ENCODE peak calls at places on chromosomes 16 and 17, in five cellular contexts. One of them, this sample, is unnamed.

GRCh38 chr17:50766222-50767023 is 895 bp downstream of the ANKRD40CL start:
- DNase-seq in IMR-90: no peak
- DNase-seq in trophoblast cell: no peak
- DNase-seq in H1: no peak
- DNase-seq in mesenchymal stem cell: no peak
- DNase-seq in this sample: no peak

GRCh38 chr17:54903375-54903774 is 2.7 kb downstream of the TOM1L1 start:
- DNase-seq in IMR-90: no peak
- DNase-seq in trophoblast cell: no peak
- DNase-seq in H1: no peak
- DNase-seq in mesenchymal stem cell: no peak
- DNase-seq in this sample: no peak

GRCh38 chr16:25009822-25010221 is 5.3 kb downstream of the ARHGAP17 start:
- DNase-seq in IMR-90: peak
- DNase-seq in trophoblast cell: no peak
- DNase-seq in H1: no peak
- DNase-seq in mesenchymal stem cell: peak
- DNase-seq in this sample: no peak

GRCh38 chr16:7449306-7449705 is 116.7 kb downstream of the RBFOX1 start:
- DNase-seq in IMR-90: no peak
- DNase-seq in trophoblast cell: no peak
- DNase-seq in H1: no peak
- DNase-seq in mesenchymal stem cell: no peak
- DNase-seq in this sample: no peak

GRCh38 chr17:6868579-6868978 is 37.0 kb upstream of the TEKT1 start:
- DNase-seq in IMR-90: no peak
- DNase-seq in trophoblast cell: peak
- DNase-seq in H1: no peak
- DNase-seq in mesenchymal stem cell: no peak
- DNase-seq in this sample: no peak

GRCh38 chr17:7191571-7192270 is 12.6 kb upstream of the ASGR1 start:
- DNase-seq in IMR-90: peak
- DNase-seq in trophoblast cell: peak
- DNase-seq in H1: peak
- DNase-seq in mesenchymal stem cell: peak
- DNase-seq in this sample: peak

GRCh38 chr16:19555938-19556778 is 655 bp downstream of the VPS35L start:
- DNase-seq in IMR-90: peak
- DNase-seq in trophoblast cell: peak
- DNase-seq in H1: peak
- DNase-seq in mesenchymal stem cell: peak
- DNase-seq in this sample: peak

GRCh38 chr17:74396567-74396966 is 29.3 kb downstream of the GPR142 start:
- DNase-seq in IMR-90: no peak
- DNase-seq in trophoblast cell: no peak
- DNase-seq in H1: no peak
- DNase-seq in mesenchymal stem cell: no peak
- DNase-seq in this sample: no peak

GRCh38 chr16:80404847-80405246 is 135.9 kb upstream of the DYNLRB2 start:
- DNase-seq in IMR-90: no peak
- DNase-seq in trophoblast cell: peak
- DNase-seq in H1: no peak
- DNase-seq in mesenchymal stem cell: no peak
- DNase-seq in this sample: no peak

GRCh38 chr17:560379-560935 is 154.2 kb downstream of the VPS53 start:
- DNase-seq in IMR-90: peak
- DNase-seq in trophoblast cell: peak
- DNase-seq in H1: no peak
- DNase-seq in mesenchymal stem cell: peak
- DNase-seq in this sample: no peak

GRCh38 chr16:89174055-89174827 is 2.7 kb downstream of the CDH15 start:
- DNase-seq in IMR-90: no peak
- DNase-seq in trophoblast cell: no peak
- DNase-seq in H1: no peak
- DNase-seq in mesenchymal stem cell: no peak
- DNase-seq in this sample: no peak
- H3K14ac ChIP-seq in IMR-90: no peak
- H3K14ac ChIP-seq in trophoblast cell: no peak
- H3K14ac ChIP-seq in H1: no peak
- H3K14ac ChIP-seq in mesenchymal stem cell: no peak
- H3K14ac ChIP-seq in this sample: peak

GRCh38 chr16:57998484-57998883 is 2.0 kb downstream of the ZNF319 start:
- DNase-seq in IMR-90: no peak
- DNase-seq in trophoblast cell: peak
- DNase-seq in H1: no peak
- DNase-seq in mesenchymal stem cell: peak
- DNase-seq in this sample: no peak
- H3K4me3 ChIP-seq in IMR-90: no peak
- H3K4me3 ChIP-seq in trophoblast cell: no peak
- H3K4me3 ChIP-seq in H1: no peak
- H3K4me3 ChIP-seq in mesenchymal stem cell: no peak
- H3K4me3 ChIP-seq in this sample: no peak

DNA sequence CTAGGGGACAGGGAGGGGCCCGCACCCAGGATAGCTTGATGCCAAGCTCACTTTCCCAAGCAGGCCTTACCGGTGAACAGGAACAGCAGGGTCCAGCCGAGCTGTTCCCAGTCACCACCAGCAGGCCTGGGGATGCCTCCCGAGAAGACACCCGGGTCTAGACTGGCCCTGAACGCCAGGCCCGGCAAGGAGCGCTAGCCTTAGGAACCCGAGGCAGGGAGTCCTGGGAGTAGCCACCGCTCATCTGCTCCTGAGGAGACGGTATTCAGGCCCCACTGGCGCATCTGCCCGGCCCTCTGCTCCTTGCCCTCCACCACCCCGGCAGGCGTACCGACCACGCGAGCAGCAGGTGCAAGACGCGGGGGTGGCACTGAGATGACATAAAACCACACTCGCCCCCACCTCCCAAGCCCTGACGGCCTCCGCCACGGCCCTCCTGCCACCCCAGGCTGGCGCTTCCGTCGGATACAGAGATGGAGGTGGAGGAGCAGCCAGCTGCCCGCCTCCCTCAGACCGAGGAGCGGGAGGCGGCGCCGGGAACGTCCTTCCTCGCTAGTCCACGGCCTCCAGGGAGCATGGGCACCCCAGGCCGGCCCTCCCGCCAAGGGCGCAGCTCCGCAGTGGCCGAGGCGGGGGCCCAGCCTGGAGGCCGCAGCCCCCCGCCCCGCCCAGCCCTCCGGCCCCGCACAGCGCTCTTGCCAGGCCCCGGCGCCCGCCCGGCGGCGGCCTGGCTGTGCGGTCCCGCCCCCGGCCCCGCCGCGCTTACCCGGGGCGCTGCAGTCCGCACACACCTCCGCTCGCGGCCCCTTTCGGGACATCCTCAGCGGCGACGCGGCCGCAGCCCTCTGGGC is 662 bp downstream of the GIT1 start:
- DNase-seq in IMR-90: peak
- DNase-seq in trophoblast cell: peak
- DNase-seq in H1: no peak
- DNase-seq in mesenchymal stem cell: peak
- DNase-seq in this sample: no peak
- H3K4ac ChIP-seq in IMR-90: peak
- H3K4ac ChIP-seq in trophoblast cell: peak
- H3K4ac ChIP-seq in H1: no peak
- H3K4ac ChIP-seq in mesenchymal stem cell: no peak
- H3K4ac ChIP-seq in this sample: peak

GRCh38 chr16:17382949-17383348 is 87.8 kb downstream of the XYLT1 start:
- DNase-seq in IMR-90: no peak
- DNase-seq in trophoblast cell: no peak
- DNase-seq in H1: no peak
- DNase-seq in mesenchymal stem cell: no peak
- DNase-seq in this sample: no peak
- H3K14ac ChIP-seq in IMR-90: no peak
- H3K14ac ChIP-seq in trophoblast cell: no peak
- H3K14ac ChIP-seq in H1: no peak
- H3K14ac ChIP-seq in mesenchymal stem cell: no peak
- H3K14ac ChIP-seq in this sample: no peak

GRCh38 chr17:47875586-47875985 is 20.4 kb upstream of the SP2 start:
- DNase-seq in IMR-90: no peak
- DNase-seq in trophoblast cell: peak
- DNase-seq in H1: no peak
- DNase-seq in mesenchymal stem cell: no peak
- DNase-seq in this sample: no peak

GRCh38 chr17:47873200-47874090 is 22.5 kb upstream of the SP6 start:
- DNase-seq in IMR-90: no peak
- DNase-seq in trophoblast cell: no peak
- DNase-seq in H1: no peak
- DNase-seq in mesenchymal stem cell: no peak
- DNase-seq in this sample: no peak

GRCh38 chr17:47872651-47873161 is 21.7 kb upstream of the SP6 start:
- DNase-seq in IMR-90: peak
- DNase-seq in trophoblast cell: no peak
- DNase-seq in H1: no peak
- DNase-seq in mesenchymal stem cell: no peak
- DNase-seq in this sample: no peak

GRCh38 chr17:47877368-47878034 is 18.5 kb upstream of the SP2 start:
- DNase-seq in IMR-90: no peak
- DNase-seq in trophoblast cell: no peak
- DNase-seq in H1: no peak
- DNase-seq in mesenchymal stem cell: peak
- DNase-seq in this sample: no peak

GRCh38 chr17:47875011-47875471 is 21.0 kb upstream of the SP2 start:
- DNase-seq in IMR-90: no peak
- DNase-seq in trophoblast cell: peak
- DNase-seq in H1: no peak
- DNase-seq in mesenchymal stem cell: no peak
- DNase-seq in this sample: no peak
- H3K4me3 ChIP-seq in IMR-90: no peak
- H3K4me3 ChIP-seq in trophoblast cell: no peak
- H3K4me3 ChIP-seq in H1: no peak
- H3K4me3 ChIP-seq in mesenchymal stem cell: no peak
- H3K4me3 ChIP-seq in this sample: no peak

GRCh38 chr16:2981177-2981898 is 1.1 kb upstream of the PKMYT1 start:
- DNase-seq in IMR-90: no peak
- DNase-seq in trophoblast cell: peak
- DNase-seq in H1: no peak
- DNase-seq in mesenchymal stem cell: peak
- DNase-seq in this sample: no peak
- H3K4ac ChIP-seq in IMR-90: peak
- H3K4ac ChIP-seq in trophoblast cell: peak
- H3K4ac ChIP-seq in H1: peak
- H3K4ac ChIP-seq in mesenchymal stem cell: peak
- H3K4ac ChIP-seq in this sample: no peak

This sample was measured in neuronal stem cell.